ENCODE peak calls at places on chromosomes 11 and 22, in four cellular contexts. M is DND-41, Z is HT1080, V is fibroblast of the aortic adventitia. I is an unnamed sample.

GRCh38 chr22:26681395-26681821 is 24.0 kb downstream of the MIAT start:
- DNase-seq in M (no peak), Z (peak), V (peak), I (peak)

GRCh38 chr11:121575250-121575962 is 122.6 kb upstream of the SORL1-AS1 start:
- DNase-seq in M (no peak), Z (peak), V (no peak), I (peak)

GRCh38 chr22:26483043-26483438 is 542 bp downstream of the HPS4 start:
- DNase-seq in M (no peak), Z (no peak), V (no peak), I (no peak)

GRCh38 chr22:37193629-37194191 is 5.7 kb upstream of the C1QTNF6 start:
- DNase-seq in M (no peak), Z (peak), V (no peak), I (peak)

GRCh38 chr11:99534812-99535211 is 514.1 kb downstream of the CNTN5 start:
- DNase-seq in M (no peak), Z (peak), V (no peak), I (peak)

GRCh38 chr11:57336111-57336666 is 497 bp upstream of the SSRP1 start:
- DNase-seq in M (no peak), Z (no peak), V (no peak), I (peak)

GRCh38 chr11:69485337-69486041 is 4.0 kb downstream of the LINC01488 start:
- DNase-seq in M (no peak), Z (no peak), V (no peak), I (no peak)

GRCh38 chr11:42301777-42302176 is 842.3 kb upstream of the LRRC4C start:
- DNase-seq in M (no peak), Z (no peak), V (no peak), I (no peak)

GRCh38 chr22:39574779-39575551 is 4.4 kb downstream of the CACNA1I start:
- DNase-seq in M (no peak), Z (peak), V (peak), I (peak)

GRCh38 chr11:35322321-35322979 is 96.9 kb downstream of the SLC1A2 start:
- DNase-seq in M (no peak), Z (no peak), V (no peak), I (no peak)

GRCh38 chr11:120634706-120635105 is 123.2 kb downstream of the GRIK4 start:
- DNase-seq in M (no peak), Z (no peak), V (no peak), I (no peak)

GRCh38 chr11:125211191-125211953 is 46.8 kb downstream of the PKNOX2 start:
- DNase-seq in M (no peak), Z (no peak), V (peak), I (no peak)

GRCh38 chr22:24142241-24142640 is 39.0 kb upstream of the SUSD2 start:
- DNase-seq in M (no peak), Z (no peak), V (no peak), I (no peak)

GRCh38 chr11:75033916-75034315 is 45.2 kb downstream of the NEU3 start:
- DNase-seq in M (no peak), Z (no peak), V (no peak), I (no peak)

GRCh38 chr11:119875841-119876600 is 147.0 kb upstream of the NECTIN1 start:
- DNase-seq in M (no peak), Z (no peak), V (peak), I (no peak)

GRCh38 chr11:7986768-7987559 is at the start of gene EIF3F:
- DNase-seq in M (peak), Z (peak), V (peak), I (peak)

GRCh38 chr11:75068559-75068958 is 28.1 kb downstream of the OR2AT4 start:
- DNase-seq in M (no peak), Z (no peak), V (no peak), I (no peak)

GRCh38 chr11:898540-899190 is 11.9 kb downstream of the CHID1 start:
- DNase-seq in M (no peak), Z (peak), V (peak), I (peak)

GRCh38 chr11:19849107-19849789 is 136.6 kb downstream of the NAV2 start:
- DNase-seq in M (no peak), Z (no peak), V (peak), I (no peak)

GRCh38 chr22:25966448-25966913 is 202.8 kb upstream of the SEZ6L start:
- DNase-seq in M (peak), Z (no peak), V (no peak), I (no peak)

GRCh38 chr11:65298655-65299179 is 15.9 kb upstream of the CDC42EP2 start:
- DNase-seq in M (no peak), Z (no peak), V (peak), I (peak)

GRCh38 chr11:71499546-71499945 is 27.5 kb upstream of the KRTAP5-7 start:
- DNase-seq in M (peak), Z (peak), V (no peak), I (no peak)

GRCh38 chr11:123475478-123475877 is 45.4 kb downstream of the GRAMD1B start:
- DNase-seq in M (no peak), Z (peak), V (peak), I (peak)

GRCh38 chr11:44681698-44682097 is 45.1 kb upstream of the TSPAN18 start:
- DNase-seq in M (no peak), Z (peak), V (peak), I (peak)

GRCh38 chr11:126348806-126349582 is 6.5 kb upstream of the ST3GAL4 start:
- DNase-seq in M (no peak), Z (no peak), V (peak), I (no peak)

GRCh38 chr11:70872950-70873735 is 379.2 kb downstream of the SHANK2 start:
- DNase-seq in M (no peak), Z (no peak), V (no peak), I (no peak)